ENCODE peak calls at places on chromosomes 1 and 21, in ten cellular contexts. Y, T, E, A, O, S, D, N, R and G are unnamed samples.

GRCh38 chr1:53350853-53351767 is 23.2 kb upstream of the LRP8 start:
- DNase-seq in N (no peak), R (no peak), D (no peak), S (no peak), E (no peak), A (no peak), O (no peak), Y (no peak), T (no peak), G (no peak)

GRCh38 chr21:42565886-42566523 is 52.4 kb downstream of the SLC37A1 start:
- DNase-seq in Y (no peak), R (no peak), N (no peak), S (no peak), T (no peak), E (no peak), O (no peak), D (no peak), A (no peak), G (no peak)

GRCh38 chr1:246961939-246962373 is 30.2 kb upstream of the AHCTF1 start:
- DNase-seq in O (no peak), R (no peak), N (no peak), Y (no peak), E (no peak), T (no peak), A (no peak), D (no peak), S (no peak), G (peak; percentile 25)

GRCh38 chr1:11187000-11187399 is 2.2 kb upstream of the ANGPTL7 start:
- DNase-seq in O (no peak), Y (no peak), N (no peak), D (no peak), E (no peak), S (no peak), R (no peak), T (no peak), A (no peak), G (no peak)

GRCh38 chr1:85847356-85847755 is 139.1 kb upstream of the ZNHIT6 start:
- DNase-seq in D (no peak), T (no peak), R (no peak), E (no peak), S (no peak), N (no peak), Y (no peak), A (no peak), O (no peak), G (no peak)

GRCh38 chr1:3453203-3453761 is 1.2 kb upstream of the ARHGEF16 start:
- DNase-seq in A (peak; percentile 66), E (peak; percentile 55), Y (peak; percentile 92), N (peak; percentile 79), D (peak; percentile 50), R (peak; percentile 25), O (peak; percentile 42), S (peak; percentile 45), T (peak; percentile 90), G (peak; percentile 8)

GRCh38 chr21:44793269-44794030 is 8.2 kb downstream of the UBE2G2 start:
- DNase-seq in D (peak; percentile 21), A (peak; percentile 79), N (peak; percentile 73), O (peak; percentile 52), Y (peak; percentile 78), T (peak; percentile 72), R (peak; percentile 29), E (peak; percentile 33), S (peak; percentile 29), G (peak; percentile 11)

GRCh38 chr1:2448098-2448445 is 28.0 kb upstream of the PLCH2 start:
- DNase-seq in D (no peak), Y (no peak), T (peak; percentile 86), O (no peak), S (no peak), N (no peak), A (no peak), R (no peak), E (no peak), G (no peak)

GRCh38 chr1:44723496-44724407 is 7.2 kb downstream of the RNU5D-1 start:
- DNase-seq in N (no peak), Y (no peak), O (no peak), A (no peak), E (no peak), S (no peak), D (no peak), R (no peak), T (no peak), G (no peak)

GRCh38 chr1:203629509-203630082 is 3.0 kb downstream of the ATP2B4 start:
- DNase-seq in A (peak; percentile 25), R (no peak), D (peak; percentile 43), T (peak; percentile 76), N (peak; percentile 40), O (peak; percentile 12), S (no peak), Y (peak; percentile 85), E (peak; percentile 37), G (no peak)

GRCh38 chr1:210003501-210003900 is 65.5 kb downstream of the SYT14 start:
- DNase-seq in E (no peak), S (no peak), O (no peak), Y (no peak), R (no peak), N (no peak), D (no peak), A (no peak), T (no peak), G (no peak)

GRCh38 chr1:207964195-207964966 is 53.5 kb upstream of the CD34 start:
- DNase-seq in D (no peak), R (no peak), S (no peak), A (no peak), E (no peak), N (no peak), T (no peak), O (peak; percentile 52), Y (no peak), G (no peak)

GRCh38 chr21:42209801-42210479 is 9.0 kb upstream of the ABCG1 start:
- DNase-seq in S (no peak), A (no peak), Y (peak; percentile 38), R (no peak), D (no peak), E (no peak), O (no peak), T (no peak), N (peak; percentile 32), G (no peak)

GRCh38 chr1:216140650-216141547 is 282.3 kb downstream of the USH2A start:
- DNase-seq in E (no peak), O (no peak), S (no peak), A (peak; percentile 93), Y (no peak), D (no peak), N (no peak), T (no peak), R (peak; percentile 26), G (peak; percentile 69)

GRCh38 chr21:41120997-41121396 is 47.0 kb upstream of the BACE2 start:
- DNase-seq in E (no peak), Y (no peak), D (no peak), S (no peak), A (no peak), N (no peak), O (no peak), T (no peak), R (no peak), G (no peak)